ENCODE peak calls at places on chromosomes 5 and 9, in nine cellular contexts. U is activated T-cell treated with anti-CD3 and anti-CD28 coated beads, Interleukin-2, amount 50 U/mL, for 1 hour; H is fibroblast of lung; T is Daoy; Q is T-cell; O is activated CD4-positive, alpha-beta T cell treated with anti-CD3 and anti-CD28 coated beads, Interleukin-2, amount 50 U/mL, for 1 hour; J is dorsolateral prefrontal cortex; G is endothelial cell; V is GM13976. L is an unnamed sample.

GRCh38 chr5:75734913-75735789 is 17.9 kb upstream of the POC5 start:
- DNase-seq in U (peak; percentile 22), H (no peak), T (peak; percentile 37), Q (no peak), O (no peak), J (peak; percentile 67), G (peak; percentile 47), V (peak; percentile 39), L (peak; percentile 60)

GRCh38 chr9:131478421-131478868 is 24.3 kb upstream of the POMT1 start:
- DNase-seq in U (peak; percentile 65), H (peak; percentile 18), T (peak; percentile 63), Q (peak; percentile 36), O (peak; percentile 66), J (peak; percentile 28), G (peak; percentile 71), V (peak; percentile 63), L (peak; percentile 73)

GRCh38 chr5:176552332-176552731 is 3.2 kb downstream of the CDHR2 start:
- DNase-seq in U (no peak), H (no peak), T (no peak), Q (no peak), O (no peak), J (no peak), G (no peak), V (no peak), L (no peak)

GRCh38 chr5:176787676-176788075 is 22.7 kb upstream of the UNC5A start:
- DNase-seq in U (no peak), H (no peak), T (no peak), Q (no peak), O (no peak), J (no peak), G (no peak), V (no peak), L (no peak)

GRCh38 chr9:15837079-15837679 is 284.3 kb downstream of the CCDC171 start:
- DNase-seq in U (no peak), H (peak; percentile 74), T (peak; percentile 42), Q (no peak), O (no peak), J (no peak), G (peak; percentile 49), V (peak; percentile 58), L (peak; percentile 15)

GRCh38 chr5:9401786-9402472 is 143.9 kb downstream of the SEMA5A start:
- DNase-seq in U (no peak), H (peak; percentile 57), T (no peak), Q (no peak), O (no peak), J (no peak), G (no peak), V (no peak), L (no peak)

GRCh38 chr9:34558911-34559615 is 30.5 kb downstream of the CNTFR start:
- DNase-seq in U (no peak), H (no peak), T (no peak), Q (no peak), O (no peak), J (no peak), G (no peak), V (no peak), L (no peak)

GRCh38 chr5:59724482-59725392 is 168.8 kb downstream of the PDE4D start:
- DNase-seq in U (no peak), H (peak; percentile 70), T (peak; percentile 60), Q (no peak), O (no peak), J (no peak), G (peak; percentile 60), V (peak; percentile 9), L (peak; percentile 23)

GRCh38 chr5:7576023-7576715 is 180.2 kb downstream of the ADCY2 start:
- DNase-seq in U (no peak), H (no peak), T (no peak), Q (no peak), O (no peak), J (peak; percentile 81), G (no peak), V (no peak), L (no peak)

GRCh38 chr5:140345919-140346347 is 470 bp downstream of the HBEGF start:
- DNase-seq in U (peak; percentile 27), H (peak; percentile 58), T (peak; percentile 78), Q (no peak), O (no peak), J (peak; percentile 53), G (peak; percentile 62), V (peak; percentile 56), L (no peak)

GRCh38 chr5:17415282-17415681 is 82.7 kb upstream of the TAF11L2 start:
- DNase-seq in U (no peak), H (no peak), T (no peak), Q (no peak), O (no peak), J (no peak), G (no peak), V (no peak), L (no peak)

GRCh38 chr9:36456480-36457115 is 56.5 kb upstream of the RNF38 start:
- DNase-seq in U (no peak), H (no peak), T (no peak), Q (no peak), O (no peak), J (no peak), G (peak; percentile 12), V (no peak), L (no peak)